ENCODE peak calls at places on chromosomes 7 and 10, in nine cellular contexts. B is neural progenitor cell; X is AG10803; W is stomach; D is germinal center; I is effector memory CD8-positive, alpha-beta T cell; J is activated T-helper 1 cell treated with anti-CD3 and anti-CD28 coated beads, Interleukin-2, amount 50 U/mL, for 16 hours; Q is stimulated activated CD4-positive, alpha-beta T cell treated with anti-CD3 and anti-CD28 coated beads, Interleukin-1b, Interleukin-23, amount 100 ng/mL, for 24 hours; S is sigmoid colon. H is an unnamed sample.

GRCh38 chr10:22010973-22011408 is 7.5 kb upstream of the DNAJC1 start:
- DNase-seq in X (peak), S (no peak), J (no peak), I (no peak), B (no peak), D (no peak), W (no peak), Q (no peak), H (no peak)

GRCh38 chr10:131844546-131845084 is 56.2 kb upstream of the PPP2R2D start:
- DNase-seq in W (no peak), B (no peak), S (no peak), J (no peak), D (no peak), I (no peak), Q (no peak), X (no peak), H (no peak)

GRCh38 chr7:129163875-129164544 is 19.5 kb downstream of the TSPAN33 start:
- DNase-seq in W (no peak), Q (no peak), B (peak), I (no peak), D (peak), X (peak), J (no peak), S (no peak), H (no peak)

GRCh38 chr7:90835861-90836260 is 239.7 kb downstream of the CDK14 start:
- DNase-seq in X (no peak), I (no peak), Q (no peak), D (no peak), J (no peak), S (no peak), B (no peak), W (no peak), H (no peak)

GRCh38 chr7:101911800-101912705 is 94.6 kb downstream of the CUX1 start:
- DNase-seq in X (peak), W (no peak), J (no peak), B (no peak), D (no peak), S (peak), I (no peak), Q (no peak), H (no peak)

GRCh38 chr10:13816195-13816926 is 229.6 kb downstream of the PRPF18 start:
- DNase-seq in W (peak), X (peak), Q (no peak), S (peak), D (no peak), J (no peak), B (no peak), I (no peak), H (peak)

GRCh38 chr10:29784175-29784773 is 149.5 kb upstream of the SVIL start:
- DNase-seq in S (peak), X (peak), B (no peak), D (no peak), Q (no peak), J (no peak), I (no peak), W (peak), H (peak)

GRCh38 chr10:121910673-121911420 is 17.0 kb downstream of the ATE1 start:
- DNase-seq in W (no peak), Q (no peak), J (no peak), S (no peak), X (peak), D (no peak), I (no peak), B (no peak), H (no peak)

GRCh38 chr10:131737543-131738395 is 163.0 kb upstream of the PPP2R2D start:
- DNase-seq in I (no peak), Q (no peak), B (no peak), J (no peak), W (peak), X (no peak), D (no peak), S (peak), H (no peak)

GRCh38 chr7:8208661-8209060 is 53.3 kb downstream of the ICA1 start:
- DNase-seq in X (no peak), I (no peak), Q (no peak), S (no peak), J (no peak), B (no peak), D (no peak), W (no peak), H (no peak)

GRCh38 chr7:131843862-131844261 is 287.4 kb upstream of the PODXL start:
- DNase-seq in Q (no peak), B (no peak), I (no peak), S (peak), W (no peak), D (no peak), J (no peak), X (peak), H (no peak)

GRCh38 chr7:143487566-143487965 is 9.9 kb downstream of the TAS2R41 start:
- DNase-seq in X (peak), Q (no peak), I (no peak), J (no peak), D (no peak), W (no peak), B (no peak), S (peak), H (peak)

GRCh38 chr7:20778063-20778721 is 8.5 kb downstream of the SP8 start:
- DNase-seq in D (peak), W (peak), B (peak), S (no peak), J (no peak), Q (no peak), X (no peak), I (no peak), H (no peak)

GRCh38 chr10:113007343-113007771 is 57.3 kb downstream of the TCF7L2 start:
- DNase-seq in W (no peak), B (no peak), X (no peak), I (peak), S (no peak), Q (no peak), J (no peak), D (no peak), H (no peak)

GRCh38 chr7:44386139-44386913 is 60.9 kb upstream of the CAMK2B start:
- DNase-seq in J (no peak), W (peak), D (no peak), Q (no peak), I (no peak), X (peak), B (no peak), S (no peak), H (no peak)

GRCh38 chr10:84685047-84685660 is 356.8 kb downstream of the CCSER2 start:
- DNase-seq in J (no peak), S (no peak), W (no peak), D (no peak), I (no peak), B (no peak), Q (no peak), X (no peak), H (no peak)

GRCh38 chr7:16939161-16939560 is 57.4 kb upstream of the AGR3 start:
- DNase-seq in I (no peak), J (no peak), S (no peak), B (no peak), Q (no peak), X (no peak), D (no peak), W (no peak), H (no peak)

GRCh38 chr7:139457153-139457946 is 26.1 kb downstream of the KLRG2 start:
- DNase-seq in J (no peak), D (no peak), W (no peak), Q (no peak), B (no peak), I (no peak), S (no peak), X (no peak), H (peak)

GRCh38 chr7:4556868-4557620 is 125.1 kb upstream of the FOXK1 start:
- DNase-seq in S (peak), W (no peak), D (no peak), J (no peak), B (no peak), X (no peak), I (no peak), Q (no peak), H (no peak)

H was measured in kidney.